ENCODE peak calls at places on chromosomes 12 and 14, in four cellular contexts. T, F, C and G are unnamed samples.

GRCh38 chr14:72907886-72908285 is 14.0 kb upstream of the DPF3 start:
- DNase-seq in T (peak), C (no peak), F (no peak), G (no peak)

GRCh38 chr12:76874491-76875190 is 4.2 kb downstream of the CSRP2 start:
- DNase-seq in F (no peak), T (no peak), C (no peak), G (no peak)

GRCh38 chr14:73744874-73745529 is 30.8 kb upstream of the PNMA1 start:
- DNase-seq in T (no peak), F (peak), C (no peak), G (no peak)

GRCh38 chr14:36313898-36314297 is 6.5 kb downstream of the MBIP start:
- DNase-seq in F (no peak), C (no peak), T (no peak), G (no peak)

GRCh38 chr14:75905505-75905904 is 76.3 kb downstream of the TGFB3 start:
- DNase-seq in C (peak), F (no peak), T (peak), G (no peak)

GRCh38 chr12:53328043-53328435 is 6.6 kb upstream of the AAAS start:
- DNase-seq in C (no peak), F (no peak), T (no peak), G (no peak)

GRCh38 chr14:60722836-60723217 is 1.3 kb downstream of the SIX4 start:
- DNase-seq in F (peak), C (no peak), T (peak), G (no peak)

GRCh38 chr12:6965026-6965661 is 5.3 kb downstream of the PHB2 start:
- DNase-seq in T (peak), C (peak), F (peak), G (peak)

GRCh38 chr12:131239384-131240094 is 285.8 kb downstream of the ADGRD1 start:
- DNase-seq in C (no peak), F (no peak), T (no peak), G (no peak)
- TF ChIP-seq CTCF in C (no peak), F (no peak), T (no peak), G (no peak)

DNA sequence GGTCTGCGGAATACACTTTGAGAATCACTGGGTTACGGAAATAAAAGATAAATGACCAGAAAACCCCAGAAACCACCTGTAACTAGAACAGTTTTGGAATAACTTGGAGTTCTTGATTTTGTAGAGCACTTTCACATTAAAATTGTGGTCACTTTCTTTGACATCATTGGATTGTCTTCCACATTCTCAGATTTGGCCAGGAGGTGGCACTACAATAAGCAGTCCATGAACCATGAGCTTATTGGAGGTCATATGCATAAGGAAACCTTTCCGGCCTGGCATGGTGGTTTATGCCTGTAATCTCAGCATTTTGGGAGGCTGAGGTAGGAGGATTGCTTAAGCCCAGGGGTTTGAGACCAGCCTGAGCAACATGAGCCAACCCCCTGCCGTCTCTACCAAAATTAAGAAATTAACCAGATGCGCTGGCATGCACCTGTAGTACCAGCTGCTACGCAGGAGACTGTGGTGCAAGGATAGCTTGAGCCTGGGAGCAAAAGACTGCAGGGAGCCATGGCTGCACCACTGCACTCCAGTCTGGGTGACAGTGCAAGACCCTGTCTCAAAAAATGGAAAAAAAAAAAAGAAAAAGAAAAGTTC is 107.7 kb upstream of the CAND1 start:
- DNase-seq in T (peak), F (no peak), C (no peak), G (no peak)
- TF ChIP-seq CTCF in T (peak), F (peak), C (peak), G (peak)

DNA sequence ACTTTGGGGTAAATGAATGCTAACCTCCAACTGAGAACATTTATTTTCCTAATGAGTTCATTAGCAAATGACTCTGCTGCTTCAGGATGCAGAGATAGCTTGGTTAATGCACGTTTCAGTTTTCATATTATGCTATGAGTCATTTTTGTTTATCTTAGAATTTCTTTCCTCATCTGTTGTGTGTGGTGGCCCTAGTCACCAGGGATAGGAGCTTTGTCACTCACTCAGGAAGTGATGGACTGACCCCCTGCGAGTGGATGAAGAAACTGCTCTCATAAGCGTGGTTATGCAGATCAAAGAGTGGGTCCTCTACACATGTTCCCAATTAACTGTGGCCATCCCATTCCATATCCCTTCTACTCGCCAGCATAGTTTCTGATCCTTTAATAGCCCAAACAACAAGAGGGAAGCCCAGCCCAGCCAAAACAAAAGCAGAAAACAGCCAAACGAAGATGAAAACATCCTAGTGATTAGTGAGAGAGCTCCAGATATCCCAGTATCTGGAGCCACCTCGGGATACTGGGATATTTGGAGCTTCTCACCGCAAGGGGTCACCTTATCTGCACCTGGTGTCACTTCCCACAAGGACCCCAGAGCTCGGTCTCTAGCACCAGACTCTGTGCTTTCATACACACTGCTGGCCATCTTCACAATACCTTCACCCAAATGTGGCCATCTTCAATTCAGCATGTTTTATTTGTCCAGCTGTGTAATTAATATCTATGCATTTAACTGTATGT is 8.6 kb downstream of the TC2N start:
- DNase-seq in C (no peak), F (no peak), T (peak), G (no peak)
- TF ChIP-seq CTCF in C (no peak), F (no peak), T (peak), G (peak)

GRCh38 chr12:116274552-116275375 is 2.7 kb downstream of the MED13L start:
- DNase-seq in C (no peak), F (no peak), T (no peak), G (no peak)
- TF ChIP-seq CTCF in C (no peak), F (no peak), T (no peak), G (no peak)

GRCh38 chr14:70036665-70037064 is 152.1 kb downstream of the SLC8A3 start:
- DNase-seq in F (no peak), C (no peak), T (no peak), G (no peak)
- TF ChIP-seq CTCF in F (no peak), C (no peak), T (no peak), G (peak)

GRCh38 chr12:49476091-49476490 is 62.7 kb upstream of the KCNH3 start:
- DNase-seq in F (no peak), T (no peak), C (no peak), G (no peak)
- TF ChIP-seq CTCF in F (no peak), T (no peak), C (no peak), G (no peak)